ENCODE peak calls at places on chromosomes 2 and 18, in seven cellular contexts. B is body of pancreas, Q is astrocyte of the spinal cord, R is PC-9, M is kidney, H is PC-3, Z is HepG2. P is an unnamed sample.

GRCh38 chr2:189254268-189254883 is 74.8 kb upstream of the COL5A2 start:
- DNase-seq in H (peak), R (no peak), B (no peak), Q (no peak), M (no peak), Z (no peak), P (peak)

GRCh38 chr2:191636235-191636543 is 41.7 kb upstream of the NABP1 start:
- DNase-seq in Q (peak), M (no peak), Z (peak), H (peak), R (peak), B (no peak), P (peak)

GRCh38 chr2:199581935-199582336 is 124.2 kb upstream of the SATB2 start:
- DNase-seq in Q (peak), M (no peak), R (no peak), H (no peak), B (no peak), Z (no peak), P (peak)

GRCh38 chr2:234366891-234367290 is 130.0 kb downstream of the ARL4C start:
- DNase-seq in H (peak), R (peak), B (no peak), M (no peak), Q (peak), Z (no peak), P (peak)

GRCh38 chr2:207251022-207251421 is 85.3 kb upstream of the KLF7 start:
- DNase-seq in H (no peak), Q (no peak), M (no peak), B (no peak), R (no peak), Z (no peak), P (no peak)

GRCh38 chr18:71287268-71287667 is 998.4 kb downstream of the SOCS6 start:
- DNase-seq in R (no peak), H (no peak), B (no peak), M (no peak), Z (no peak), Q (no peak), P (no peak)

GRCh38 chr2:179322289-179322688 is 57.7 kb upstream of the SESTD1 start:
- DNase-seq in B (no peak), R (no peak), M (no peak), Q (no peak), H (no peak), Z (peak), P (no peak)

GRCh38 chr2:221572821-221573429 is 821 bp upstream of the EPHA4 start:
- DNase-seq in M (peak), R (peak), Z (no peak), H (peak), B (peak), Q (peak), P (peak)

GRCh38 chr2:84969511-84970265 is 1.3 kb upstream of the KCMF1 start:
- DNase-seq in B (no peak), Z (no peak), M (no peak), Q (peak), R (no peak), H (peak), P (peak)

GRCh38 chr2:233085037-233085838 is 25.1 kb downstream of the INPP5D start:
- DNase-seq in B (no peak), H (no peak), Q (no peak), R (no peak), Z (peak), M (no peak), P (no peak)

GRCh38 chr18:48161201-48161910 is 230.9 kb upstream of the SMAD2 start:
- DNase-seq in R (peak), B (peak), H (peak), Q (peak), M (peak), Z (no peak), P (peak)

GRCh38 chr2:228401065-228401912 is 219.8 kb upstream of the SPHKAP start:
- DNase-seq in Z (no peak), R (no peak), H (peak), Q (no peak), M (no peak), B (no peak), P (peak)

GRCh38 chr2:42942214-42942989 is 150.0 kb upstream of the HAAO start:
- DNase-seq in M (no peak), Q (no peak), Z (peak), R (no peak), H (no peak), B (no peak), P (no peak)

GRCh38 chr2:41432459-41432858 is 615.4 kb upstream of the PKDCC start:
- DNase-seq in R (no peak), Z (no peak), M (no peak), Q (no peak), H (no peak), B (no peak), P (no peak)

GRCh38 chr2:102304711-102305591 is 6.4 kb upstream of the IL1RL1 start:
- DNase-seq in H (no peak), Q (no peak), Z (no peak), M (no peak), B (no peak), R (no peak), P (peak)

GRCh38 chr2:8229546-8229986 is 452.3 kb upstream of the ID2 start:
- DNase-seq in R (no peak), M (no peak), Z (peak), B (peak), H (peak), Q (peak), P (peak)

GRCh38 chr2:17606851-17607250 is 66.4 kb downstream of the VSNL1 start:
- DNase-seq in H (no peak), M (no peak), Q (no peak), B (no peak), R (no peak), Z (no peak), P (no peak)

GRCh38 chr2:86035883-86036789 is 69.5 kb downstream of the POLR1A start:
- DNase-seq in H (no peak), Z (no peak), Q (peak), M (peak), B (peak), R (no peak), P (peak)

GRCh38 chr2:176533505-176534193 is 264.4 kb downstream of the MTX2 start:
- DNase-seq in Z (no peak), M (no peak), B (no peak), R (no peak), Q (no peak), H (no peak), P (no peak)

GRCh38 chr2:225824748-225825449 is 425.4 kb downstream of the NYAP2 start:
- DNase-seq in M (no peak), B (no peak), Q (no peak), R (no peak), H (no peak), Z (no peak), P (no peak)

GRCh38 chr2:183490930-183491329 is 366.7 kb downstream of the NUP35 start:
- DNase-seq in M (no peak), R (peak), H (peak), B (no peak), Z (no peak), Q (peak), P (peak)

GRCh38 chr2:72973566-72974435 is 56.5 kb downstream of the EMX1 start:
- DNase-seq in M (peak), Q (peak), B (peak), H (peak), Z (peak), R (peak), P (peak)

GRCh38 chr18:48836806-48837615 is 113.8 kb downstream of the SMAD7 start:
- DNase-seq in Q (no peak), H (no peak), Z (no peak), M (peak), R (no peak), B (no peak), P (no peak)

GRCh38 chr2:111196435-111196834 is 75.7 kb downstream of the BCL2L11 start:
- DNase-seq in Q (no peak), M (no peak), B (no peak), H (no peak), Z (no peak), R (no peak), P (no peak)

GRCh38 chr18:55779461-55779710 is 191.4 kb upstream of the TCF4 start:
- DNase-seq in Z (no peak), R (no peak), B (no peak), M (no peak), H (no peak), Q (no peak), P (no peak)

GRCh38 chr2:177721815-177722552 is 329.4 kb downstream of the AGPS start:
- DNase-seq in M (no peak), B (no peak), H (no peak), R (no peak), Q (no peak), Z (no peak), P (no peak)

GRCh38 chr18:36424741-36425142 is 127.2 kb downstream of the FHOD3 start:
- DNase-seq in B (no peak), Q (no peak), H (peak), R (no peak), Z (peak), M (no peak), P (no peak)

GRCh38 chr2:233816771-233817170 is 37.6 kb downstream of the HJURP start:
- DNase-seq in B (peak), Q (no peak), M (peak), Z (no peak), H (no peak), R (no peak), P (no peak)

GRCh38 chr2:38184964-38185603 is 109.1 kb upstream of the CYP1B1 start:
- DNase-seq in Z (no peak), H (peak), R (no peak), M (no peak), B (no peak), Q (peak), P (no peak)

GRCh38 chr2:160405077-160405865 is 88.3 kb downstream of the RBMS1 start:
- DNase-seq in M (no peak), R (no peak), H (no peak), Q (no peak), B (no peak), Z (no peak), P (no peak)

GRCh38 chr2:11071207-11071606 is 84.1 kb upstream of the SLC66A3 start:
- DNase-seq in R (no peak), Q (no peak), M (no peak), H (no peak), Z (no peak), B (no peak), P (peak)

GRCh38 chr2:168671932-168672331 is 130.5 kb upstream of the NOSTRIN start:
- DNase-seq in H (peak), Q (peak), M (no peak), Z (no peak), R (no peak), B (no peak), P (peak)

GRCh38 chr18:77207540-77207939 is 42.1 kb upstream of the GALR1 start:
- DNase-seq in R (no peak), M (peak), Q (peak), H (peak), B (peak), Z (peak), P (peak)

DNA sequence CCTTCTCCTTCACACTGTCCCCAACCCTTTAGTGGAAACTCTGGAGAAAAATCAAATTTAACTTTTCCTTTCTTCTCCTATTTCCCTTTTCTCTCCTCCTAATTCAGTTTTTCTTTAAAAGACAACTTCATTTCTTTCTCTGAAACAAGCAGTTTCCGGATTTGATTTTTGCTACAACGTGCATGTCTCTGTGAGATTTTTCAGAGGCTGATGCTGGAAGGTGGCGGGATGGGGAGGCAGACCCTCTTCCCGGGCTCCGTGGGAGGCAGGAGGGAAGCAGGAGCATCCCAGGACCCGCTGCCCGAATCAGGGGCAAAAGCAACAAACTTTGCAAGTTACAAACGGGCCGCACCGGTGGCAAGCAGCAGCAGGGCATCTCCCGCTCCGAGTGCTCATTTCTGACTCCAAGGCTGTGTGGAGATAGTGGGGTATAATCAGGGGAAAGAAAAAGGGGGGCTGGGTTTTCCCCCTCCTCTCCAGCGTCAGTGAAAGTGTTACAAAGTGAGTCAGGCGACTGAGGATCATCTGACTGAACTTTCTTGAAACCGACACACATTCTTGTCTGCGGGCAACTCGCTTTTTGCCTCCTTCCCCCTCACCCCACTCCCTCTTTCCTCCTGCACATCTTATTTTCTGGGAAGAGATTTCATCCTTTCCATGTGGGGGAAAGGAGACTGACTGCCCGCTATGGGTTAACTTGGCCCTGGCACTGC is 6.4 kb downstream of the ZEB2 start:
- DNase-seq in Z (no peak), Q (peak), B (no peak), M (peak), H (no peak), R (no peak), P (peak)
- H3K4me3 ChIP-seq in Z (no peak), Q (peak), B (no peak), M (peak), H (no peak), R (no peak), P (peak)

DNA sequence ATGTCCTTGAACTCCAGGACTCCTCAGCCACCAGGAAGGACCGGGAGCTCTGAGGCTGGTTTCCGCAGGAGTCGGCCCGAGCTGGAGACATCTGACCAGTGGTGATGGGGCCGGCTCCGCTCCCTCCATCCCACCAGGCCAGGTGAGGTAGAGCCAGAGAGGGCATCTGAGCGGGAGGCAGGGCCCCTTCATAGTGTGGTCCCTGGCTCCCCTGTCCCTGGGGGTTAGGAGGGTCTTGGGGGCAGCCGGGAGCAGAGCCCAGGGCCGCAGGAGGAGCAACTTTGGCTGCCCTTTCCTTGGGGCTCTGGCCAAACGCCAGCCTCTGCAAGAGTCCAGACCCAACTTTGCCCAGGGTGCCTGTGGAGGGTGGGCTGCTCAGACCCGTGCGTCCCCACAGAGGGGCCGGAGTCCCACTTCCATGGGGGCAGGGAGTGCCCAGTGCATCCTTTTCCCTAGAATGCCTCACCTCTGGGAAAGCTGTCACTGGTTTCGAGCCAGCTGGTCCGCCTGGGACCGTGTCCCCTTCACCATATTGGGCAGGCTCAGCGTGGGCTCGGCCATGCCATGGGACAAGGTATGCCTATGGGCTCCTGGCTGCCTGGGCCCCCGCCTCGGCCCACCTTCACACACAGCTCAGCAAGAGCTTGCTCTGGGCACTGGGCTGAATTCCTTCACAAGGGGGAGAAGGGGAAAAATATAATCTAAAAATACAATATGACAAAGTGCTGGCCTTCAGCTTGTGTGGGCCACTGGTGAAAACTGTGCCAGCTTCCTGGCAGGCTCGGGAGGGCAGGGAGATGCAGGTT is 148.6 kb downstream of the TWIST2 start:
- DNase-seq in Z (no peak), Q (no peak), B (no peak), H (no peak), R (no peak), M (no peak), P (no peak)
- TF ChIP-seq CTCF in Z (no peak), Q (no peak), B (no peak), H (no peak), R (no peak), M (no peak), P (no peak)

GRCh38 chr2:180871649-180872048 is 108.8 kb upstream of the UBE2E3 start:
- DNase-seq in B (no peak), R (no peak), M (no peak), H (no peak), Z (no peak), Q (no peak), P (no peak)

GRCh38 chr2:180873219-180873618 is 107.2 kb upstream of the UBE2E3 start:
- DNase-seq in M (no peak), Z (no peak), H (no peak), B (no peak), R (no peak), Q (no peak), P (no peak)

GRCh38 chr2:180876506-180876905 is 103.9 kb upstream of the UBE2E3 start:
- DNase-seq in M (no peak), Z (no peak), H (no peak), B (no peak), R (no peak), Q (no peak), P (no peak)

GRCh38 chr2:180872256-180872655 is 108.1 kb upstream of the UBE2E3 start:
- DNase-seq in Z (no peak), B (no peak), M (no peak), H (no peak), Q (peak), R (no peak), P (peak)
- H3K4me3 ChIP-seq in Z (no peak), B (no peak), M (no peak), H (no peak), Q (no peak), R (peak), P (no peak)

GRCh38 chr18:13105059-13105458 is 113.5 kb upstream of the LDLRAD4 start:
- DNase-seq in Z (no peak), R (no peak), B (no peak), M (no peak), Q (no peak), H (no peak), P (no peak)

GRCh38 chr18:13101659-13101992 is 110.5 kb downstream of the CEP192 start:
- DNase-seq in R (no peak), M (no peak), B (no peak), H (no peak), Z (no peak), Q (no peak), P (no peak)

GRCh38 chr18:13107074-13107473 is 111.5 kb upstream of the LDLRAD4 start:
- DNase-seq in R (no peak), M (no peak), H (no peak), B (no peak), Q (no peak), Z (no peak), P (peak)

GRCh38 chr18:13100942-13101658 is 109.9 kb downstream of the CEP192 start:
- DNase-seq in Q (no peak), B (no peak), R (no peak), Z (no peak), M (no peak), H (no peak), P (no peak)

DNA sequence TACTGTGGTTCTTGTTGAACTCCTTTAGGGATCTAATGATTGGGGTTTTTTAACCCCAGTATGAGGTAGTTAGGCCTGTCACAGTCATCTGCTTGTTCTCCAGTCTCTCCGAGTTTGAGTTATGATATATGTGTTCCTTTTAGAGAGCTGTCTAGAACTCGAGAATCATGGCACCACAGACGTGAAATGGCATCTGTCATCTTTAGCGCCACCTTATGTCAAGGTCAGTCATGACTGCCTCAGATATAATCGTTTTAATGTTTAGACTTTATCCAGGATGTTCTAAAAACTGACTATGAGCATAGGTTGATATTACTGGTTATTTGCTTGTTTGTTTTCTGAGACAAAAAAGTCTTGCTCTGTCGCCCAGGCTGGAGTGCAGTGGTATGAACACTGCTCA is 112.2 kb downstream of the CEP192 start:
- DNase-seq in Z (no peak), R (no peak), Q (no peak), M (no peak), B (no peak), H (peak), P (peak)
- TF ChIP-seq CTCF in Z (no peak), R (peak), Q (peak), M (no peak), B (no peak), H (peak), P (peak)

DNA sequence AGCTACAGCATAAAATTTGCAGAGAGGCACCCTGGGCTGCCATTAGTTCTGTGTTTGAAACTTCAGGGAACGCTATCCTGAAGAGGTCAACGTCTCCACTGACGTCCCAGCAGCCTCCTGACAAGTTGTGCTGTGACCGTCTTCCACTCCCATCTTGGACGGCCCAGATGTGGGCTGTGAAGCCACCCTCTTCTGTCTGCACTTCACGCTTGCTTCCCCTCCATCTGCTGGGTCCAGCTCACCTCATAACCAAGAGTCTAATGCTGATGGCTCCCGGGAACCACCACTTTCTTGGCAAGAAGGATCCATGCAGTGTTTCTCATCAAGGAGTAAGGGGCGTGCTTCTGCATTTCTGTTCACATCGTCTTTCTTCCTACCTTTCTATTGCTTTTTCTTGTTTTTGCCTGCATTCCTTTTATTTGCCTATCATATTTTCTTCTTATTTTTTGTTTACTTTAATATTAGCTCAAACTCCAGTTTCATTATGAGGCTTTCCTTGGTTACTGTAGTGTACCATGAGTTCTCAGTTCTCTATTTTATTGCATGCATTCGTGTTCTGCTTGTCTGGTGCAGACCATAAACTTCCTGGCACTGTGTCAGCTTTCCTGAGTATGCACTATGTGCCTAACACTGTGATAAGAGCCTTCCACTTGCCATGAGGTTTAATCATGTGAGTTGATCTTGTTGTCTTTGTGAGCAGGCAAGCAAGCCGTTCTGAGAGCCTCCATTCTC is 631.8 kb upstream of the RAB6C start:
- DNase-seq in H (no peak), R (no peak), M (no peak), Q (no peak), B (no peak), Z (no peak), P (no peak)
- H3K4me3 ChIP-seq in H (no peak), R (no peak), M (no peak), Q (no peak), B (no peak), Z (no peak), P (no peak)